ENCODE peak calls at places on chromosomes 11 and 22, in five cellular contexts. K is fibroblast of lung; O is activated CD4-positive, alpha-beta T cell treated with anti-CD3 and anti-CD28 coated beads for 48 hours; V is mesothelial cell of epicardium; R is nephron progenitor cell. E is an unnamed sample.
A peak's percentile ranks its signal among the peaks of the same experiment; 100 is the strongest.

GRCh38 chr11:101477926-101478325 is 105.9 kb downstream of the TRPC6 start:
- DNase-seq in K (no peak), O (no peak), V (no peak), R (no peak), E (no peak)

GRCh38 chr11:102560555-102561011 is 30.0 kb upstream of the MMP7 start:
- DNase-seq in K (peak; percentile 86), O (no peak), V (no peak), R (no peak), E (peak; percentile 65)

GRCh38 chr22:47005506-47006408 is 243.3 kb downstream of the TBC1D22A start:
- DNase-seq in K (no peak), O (no peak), V (no peak), R (no peak), E (no peak)

GRCh38 chr11:72222106-72222891 is 2.3 kb upstream of the INPPL1 start:
- DNase-seq in K (no peak), O (no peak), V (peak; percentile 38), R (no peak), E (no peak)

GRCh38 chr11:64697663-64698375 is 25.2 kb downstream of the NRXN2 start:
- DNase-seq in K (no peak), O (no peak), V (no peak), R (no peak), E (no peak)

GRCh38 chr11:90134420-90135003 is at the start of gene NAALAD2:
- DNase-seq in K (peak; percentile 45), O (peak; percentile 5), V (peak; percentile 56), R (peak; percentile 75), E (no peak)

GRCh38 chr11:111283945-111284481 is 14.3 kb upstream of the POU2AF3 start:
- DNase-seq in K (peak; percentile 12), O (no peak), V (no peak), R (no peak), E (no peak)

GRCh38 chr22:44159811-44160210 is 20.9 kb upstream of the PARVG start:
- DNase-seq in K (peak; percentile 18), O (no peak), V (no peak), R (no peak), E (no peak)

GRCh38 chr11:57792060-57792541 is 30.5 kb downstream of the CTNND1 start:
- DNase-seq in K (peak; percentile 72), O (peak; percentile 86), V (no peak), R (no peak), E (no peak)

GRCh38 chr22:46069518-46070214 is 80.7 kb upstream of the PPARA start:
- DNase-seq in K (peak; percentile 91), O (peak; percentile 73), V (no peak), R (no peak), E (peak; percentile 92)

GRCh38 chr11:48002565-48002964 is 22.2 kb downstream of the PTPRJ start:
- DNase-seq in K (no peak), O (no peak), V (no peak), R (no peak), E (no peak)

GRCh38 chr11:8086001-8086479 is 5.0 kb downstream of the TUB start:
- DNase-seq in K (peak; percentile 63), O (no peak), V (no peak), R (no peak), E (no peak)

GRCh38 chr11:57512646-57513445 is 2.7 kb downstream of the SLC43A1 start:
- DNase-seq in K (no peak), O (no peak), V (no peak), R (no peak), E (no peak)

GRCh38 chr11:103272876-103273275 is 163.7 kb downstream of the DYNC2H1 start:
- DNase-seq in K (no peak), O (no peak), V (no peak), R (no peak), E (no peak)

GRCh38 chr11:34493926-34494595 is 19.5 kb downstream of the ELF5 start:
- DNase-seq in K (no peak), O (no peak), V (no peak), R (no peak), E (no peak)

GRCh38 chr11:35822815-35823495 is 120.9 kb upstream of the LDLRAD3 start:
- DNase-seq in K (no peak), O (no peak), V (no peak), R (no peak), E (peak; percentile 11)

E was measured in PC-3.